ENCODE peak calls at places on chromosome 13, in nine cellular contexts. E, K, S, X, L, Z, A, H and W are unnamed samples. For H3K27me3, the result is how much of the 10 kb centered on the place peaks cover.

GRCh38 chr13:59442461-59442860 is 721.3 kb downstream of the DIAPH3 start:
- DNase-seq in X (no peak), A (no peak), K (no peak), L (no peak), Z (no peak), S (no peak), E (no peak), H (no peak), W (no peak)

GRCh38 chr13:111115051-111115840 is at the start of gene ARHGEF7:
- DNase-seq in K (peak), L (no peak), Z (no peak), S (no peak), A (peak), H (no peak), X (no peak), E (no peak), W (no peak)

GRCh38 chr13:98575009-98575866 is 1.7 kb downstream of the STK24 start:
- DNase-seq in H (no peak), Z (no peak), K (no peak), E (no peak), S (no peak), L (no peak), A (no peak), X (no peak), W (no peak)

GRCh38 chr13:46552888-46553520 is at the start of gene LRCH1:
- DNase-seq in K (peak), E (peak), H (peak), A (peak), X (peak), L (peak), S (peak), Z (peak), W (peak)

GRCh38 chr13:75549262-75550158 is at the start of gene UCHL3:
- DNase-seq in S (peak), X (peak), Z (peak), K (peak), E (peak), A (peak), H (peak), L (peak), W (peak)

GRCh38 chr13:30289533-30289932 is 17.8 kb downstream of the KATNAL1 start:
- DNase-seq in K (no peak), E (no peak), A (no peak), S (no peak), Z (no peak), H (no peak), X (no peak), L (no peak), W (no peak)

GRCh38 chr13:41668130-41668757 is 210.9 kb downstream of the RGCC start:
- DNase-seq in H (no peak), K (peak), A (peak), L (no peak), E (peak), S (peak), Z (peak), X (peak), W (peak)

GRCh38 chr13:69980799-69981198 is 126.8 kb upstream of the ATXN8OS start:
- DNase-seq in L (no peak), Z (no peak), S (no peak), X (no peak), E (no peak), H (no peak), A (no peak), K (no peak), W (no peak)

GRCh38 chr13:33676700-33677048 is 141.3 kb upstream of the RFC3 start:
- DNase-seq in S (peak), E (peak), L (no peak), X (peak), A (peak), Z (peak), H (no peak), K (peak), W (peak)

GRCh38 chr13:54742984-54743383 is 1714.4 kb downstream of the OLFM4 start:
- DNase-seq in H (no peak), E (no peak), A (no peak), K (no peak), Z (no peak), S (no peak), X (no peak), L (no peak), W (no peak)

GRCh38 chr13:45205124-45205523 is 4.3 kb upstream of the KCTD4 start:
- DNase-seq in K (no peak), E (no peak), A (no peak), X (no peak), Z (no peak), L (no peak), H (no peak), S (no peak), W (no peak)

GRCh38 chr13:109989155-109989554 is 202.8 kb upstream of the IRS2 start:
- DNase-seq in L (no peak), H (no peak), A (no peak), X (no peak), E (no peak), Z (no peak), S (peak), K (no peak), W (no peak)

GRCh38 chr13:98548230-98548629 is 28.7 kb downstream of the STK24 start:
- DNase-seq in Z (no peak), E (no peak), H (no peak), L (no peak), A (no peak), K (no peak), S (peak), X (no peak), W (no peak)

GRCh38 chr13:49904729-49905456 is 31.2 kb downstream of the SPRYD7 start:
- DNase-seq in Z (no peak), H (no peak), X (no peak), K (no peak), S (no peak), E (no peak), A (no peak), L (no peak), W (no peak)

GRCh38 chr13:93982189-93982918 is 497.1 kb downstream of the DCT start:
- DNase-seq in A (no peak), E (no peak), L (no peak), X (no peak), Z (no peak), K (no peak), H (no peak), S (no peak), W (no peak)

GRCh38 chr13:109869312-109870237 is 83.2 kb upstream of the IRS2 start:
- DNase-seq in A (peak), E (peak), L (peak), Z (peak), X (no peak), H (no peak), S (peak), K (peak), W (peak)

DNA sequence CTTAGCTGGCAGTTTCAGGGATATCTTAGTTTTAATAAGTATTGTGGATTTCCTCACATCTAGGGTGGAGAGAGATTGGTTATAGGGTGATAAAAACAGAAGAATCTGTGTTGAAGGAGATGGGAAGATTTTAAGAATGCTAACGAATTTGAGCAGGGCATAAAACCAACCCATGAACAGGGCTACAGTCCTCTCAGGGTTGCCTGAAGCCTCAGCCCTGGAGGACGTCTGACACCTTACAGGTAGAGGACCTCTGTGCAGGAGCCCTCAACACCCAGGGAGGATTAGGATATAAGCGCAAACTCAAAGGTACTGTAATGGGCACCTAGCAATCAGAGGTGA is 461 bp upstream of the WASF3 start:
- DNase-seq in Z (no peak), L (no peak), X (no peak), H (no peak), A (no peak), K (no peak), S (no peak), E (no peak), W (no peak)
- TF ChIP-seq POLR2A in Z (no peak), L (no peak), X (no peak), H (no peak), A (no peak), K (no peak), S (no peak), E (no peak), W (no peak)

DNA sequence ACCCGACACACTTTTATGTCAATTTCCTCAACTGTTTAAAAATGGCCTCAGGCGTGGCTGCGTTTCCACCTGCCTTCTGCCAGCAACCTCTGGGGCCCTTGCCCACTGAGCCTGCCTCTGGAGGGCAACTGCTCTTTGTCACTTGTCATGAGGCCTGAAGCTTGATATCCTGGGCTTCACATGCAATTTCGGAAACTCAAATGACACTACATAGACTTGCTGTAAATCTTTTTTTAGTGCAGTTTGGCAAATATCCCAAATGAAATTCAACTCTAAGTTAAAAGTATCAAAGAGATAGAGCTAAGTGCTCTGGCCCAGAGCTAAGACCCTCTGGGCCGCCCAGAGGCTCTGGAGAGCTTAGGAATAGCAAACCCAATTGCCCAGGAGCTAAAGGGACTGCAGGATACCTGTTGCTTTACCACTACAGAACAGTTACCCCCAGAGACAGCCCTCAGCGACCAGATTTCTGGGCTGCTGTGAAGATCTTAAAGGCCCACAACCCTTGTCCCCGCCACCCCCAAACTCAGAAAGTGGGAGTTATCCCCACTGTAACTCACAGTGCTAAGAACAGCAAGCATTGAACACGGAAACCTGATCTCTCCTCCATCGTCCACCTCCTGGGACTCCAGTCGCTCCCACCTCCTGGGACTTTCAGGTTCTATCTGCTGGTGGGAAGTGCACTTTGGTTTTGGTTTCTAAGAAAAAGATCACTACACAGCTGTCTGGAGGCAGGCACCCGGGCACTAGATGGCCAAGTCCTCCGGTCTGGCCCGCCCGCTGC is 19.4 kb downstream of the GJA3 start:
- DNase-seq in Z (no peak), X (no peak), H (no peak), K (no peak), L (no peak), E (peak), S (no peak), A (no peak), W (no peak)
- H3K27me3 ChIP-seq in Z (under half), X (under half), H (half or more), K (under half), L (half or more), E (under half), S (under half), A (half or more), W (under half)

DNA sequence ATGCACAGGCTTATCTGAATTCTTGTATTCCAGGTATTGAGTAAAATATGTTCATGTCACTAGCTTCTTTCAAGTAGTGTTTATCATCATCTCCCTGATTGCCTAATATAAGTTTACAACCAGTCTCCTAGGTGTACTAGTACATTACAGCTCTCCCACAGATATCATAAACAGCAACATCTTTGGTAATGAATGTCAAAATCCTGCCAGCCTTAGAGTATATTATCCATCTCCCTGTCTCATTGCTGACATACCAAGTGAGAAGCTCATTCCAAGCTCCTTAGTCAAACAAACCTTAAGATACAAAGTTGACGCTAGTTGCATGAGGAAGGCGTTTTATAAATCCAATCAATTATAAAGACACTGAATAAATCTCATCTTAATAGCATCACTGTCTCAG is 689.1 kb upstream of the GPC6 start:
- DNase-seq in E (no peak), K (no peak), X (no peak), L (no peak), S (no peak), H (no peak), A (no peak), Z (no peak), W (no peak)
- H3K4me3 ChIP-seq in E (no peak), K (no peak), X (no peak), L (no peak), S (no peak), H (no peak), A (no peak), Z (no peak), W (no peak)

GRCh38 chr13:39037880-39038568 is at the start of the genes NHLRC3 and PROSER1:
- DNase-seq in K (peak), S (peak), A (peak), L (peak), H (peak), Z (peak), E (peak), X (peak), W (peak)

GRCh38 chr13:39035799-39036198 is 2.1 kb downstream of the PROSER1 start:
- DNase-seq in E (no peak), L (no peak), Z (no peak), X (no peak), H (no peak), K (no peak), A (no peak), S (no peak), W (no peak)

GRCh38 chr13:39037410-39037879 is 444 bp downstream of the PROSER1 start:
- DNase-seq in S (no peak), Z (no peak), H (no peak), L (no peak), A (no peak), E (no peak), K (no peak), X (no peak), W (no peak)

GRCh38 chr13:39035204-39035603 is 2.7 kb downstream of the PROSER1 start:
- DNase-seq in L (no peak), K (no peak), Z (no peak), E (no peak), A (no peak), S (no peak), H (no peak), X (no peak), W (no peak)

GRCh38 chr13:39036212-39036611 is 1.7 kb downstream of the PROSER1 start:
- DNase-seq in X (peak), S (peak), H (no peak), Z (no peak), L (no peak), K (no peak), E (no peak), A (no peak), W (no peak)
- TF ChIP-seq POLR2A in X (no peak), S (no peak), H (no peak), Z (no peak), L (no peak), K (no peak), E (no peak), A (no peak), W (no peak)

DNA sequence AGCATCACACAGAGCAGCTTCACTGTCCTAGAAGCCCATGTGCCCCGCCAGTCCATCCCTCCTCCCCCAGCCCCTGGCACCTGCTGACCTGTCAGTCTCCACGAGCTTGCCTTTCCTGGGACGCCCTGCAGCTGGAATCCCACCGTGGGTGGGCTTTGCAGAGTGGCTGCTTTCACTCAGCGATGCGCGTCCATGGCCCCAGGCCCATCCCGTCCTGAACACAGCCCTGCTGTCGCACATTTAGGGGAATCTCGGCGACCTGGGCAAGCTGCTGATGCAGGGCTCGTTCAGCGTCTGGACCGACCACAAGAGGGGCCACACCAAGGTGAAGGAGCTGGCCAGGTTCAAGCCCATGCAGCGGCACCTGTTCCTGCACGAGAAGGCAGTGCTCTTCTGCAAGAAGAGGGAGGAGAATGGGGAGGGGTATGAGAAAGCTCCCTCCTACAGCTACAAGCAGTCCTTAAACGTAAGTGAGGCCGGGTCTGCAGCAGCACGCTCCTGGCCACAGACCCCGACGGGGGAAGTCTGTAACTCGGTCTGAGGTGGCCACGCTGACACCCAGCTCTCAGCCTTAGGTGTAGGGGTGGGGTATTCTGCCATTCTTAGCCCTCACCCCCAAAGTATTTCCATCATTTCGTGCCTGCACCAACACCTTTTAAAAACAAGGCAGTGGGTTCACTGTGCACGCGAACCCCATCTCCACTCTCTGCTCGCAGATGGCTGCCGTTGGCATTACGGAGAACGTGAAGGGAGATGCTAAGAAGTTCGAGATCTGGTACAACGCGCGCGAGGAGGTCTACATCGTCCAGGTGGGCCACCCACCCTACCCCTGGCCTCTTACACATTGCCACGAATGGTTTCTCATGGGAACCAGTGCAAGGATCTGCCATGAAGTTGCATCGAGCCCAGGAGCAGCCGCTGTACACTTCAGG is 18.3 kb upstream of the F7 start:
- DNase-seq in Z (no peak), S (no peak), L (no peak), K (no peak), H (no peak), A (no peak), X (no peak), E (peak), W (peak)
- H3K27me3 ChIP-seq in Z (under half), S (half or more), L (under half), K (under half), H (under half), A (under half), X (under half), E (under half), W (under half)

DNA sequence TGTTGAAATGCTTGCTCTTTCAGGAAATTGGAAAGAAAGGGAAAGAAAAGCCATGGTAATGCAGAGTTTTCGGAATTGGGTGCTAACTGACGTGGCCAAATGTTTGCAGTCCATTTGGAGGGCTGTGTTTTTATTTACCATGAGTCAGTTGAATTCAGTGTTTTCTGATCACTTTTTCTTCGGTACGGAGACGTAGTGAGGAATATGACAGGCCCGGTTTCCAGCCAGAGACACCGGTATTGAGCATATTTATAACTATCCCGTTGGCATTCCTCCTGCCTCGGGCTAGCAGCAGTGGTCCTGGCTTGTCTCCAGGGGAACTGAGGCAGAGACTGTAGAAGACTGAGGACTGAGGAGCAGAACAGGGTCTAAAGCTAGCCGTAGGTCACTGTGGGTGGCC is 1.0 kb downstream of the CDC16 start:
- DNase-seq in K (no peak), H (no peak), A (peak), L (no peak), Z (no peak), E (no peak), S (no peak), X (peak), W (no peak)
- H3K4me3 ChIP-seq in K (peak), H (peak), A (peak), L (peak), Z (peak), E (peak), S (peak), X (peak), W (peak)

GRCh38 chr13:82657471-82657870 is 1224.8 kb downstream of the SLITRK1 start:
- DNase-seq in Z (no peak), S (no peak), A (no peak), H (no peak), L (no peak), X (no peak), K (no peak), E (no peak), W (no peak)
- TF ChIP-seq POLR2A in Z (no peak), S (no peak), A (no peak), H (no peak), L (no peak), X (no peak), K (no peak), E (no peak), W (no peak)